ENCODE peak calls at places on chromosomes 1 and 21, in seven cellular contexts. V, P, M, S, Q, L and R are unnamed samples.

GRCh38 chr1:31414692-31415370 is 1.8 kb downstream of the SERINC2 start:
- DNase-seq in M (peak), P (no peak), Q (no peak), L (no peak), S (no peak), V (no peak), R (no peak)

GRCh38 chr1:2199042-2199810 is 4.7 kb upstream of the FAAP20 start:
- DNase-seq in S (peak), L (peak), V (peak), M (peak), Q (peak), P (peak), R (no peak)

GRCh38 chr1:153693466-153693865 is 15.0 kb downstream of the NPR1 start:
- DNase-seq in S (no peak), Q (no peak), P (no peak), L (no peak), V (no peak), M (no peak), R (no peak)

GRCh38 chr1:230855886-230856285 is 12.4 kb downstream of the C1orf198 start:
- DNase-seq in P (no peak), L (peak), Q (no peak), S (no peak), V (peak), M (peak), R (no peak)

GRCh38 chr1:39158330-39159086 is 46.0 kb upstream of the MACF1 start:
- DNase-seq in S (no peak), V (peak), M (no peak), L (peak), Q (peak), P (no peak), R (no peak)

GRCh38 chr1:224801761-224802490 is 127.5 kb upstream of the DNAH14 start:
- DNase-seq in S (no peak), L (no peak), P (no peak), Q (no peak), V (no peak), M (no peak), R (no peak)

GRCh38 chr1:39692152-39693064 is 1.2 kb upstream of the HPCAL4 start:
- DNase-seq in L (no peak), V (no peak), Q (no peak), S (no peak), P (no peak), M (peak), R (no peak)

GRCh38 chr1:46830665-46831322 is 31.9 kb downstream of the CYP4B1 start:
- DNase-seq in M (no peak), L (no peak), S (no peak), P (no peak), Q (no peak), V (no peak), R (no peak)

GRCh38 chr1:7422966-7423365 is 348.1 kb upstream of the VAMP3 start:
- DNase-seq in P (no peak), S (no peak), L (no peak), M (no peak), Q (no peak), V (no peak), R (no peak)

GRCh38 chr1:31027693-31028526 is 37.6 kb downstream of the PUM1 start:
- DNase-seq in S (no peak), V (no peak), Q (no peak), P (no peak), M (no peak), L (no peak), R (no peak)

GRCh38 chr1:39861003-39861402 is 22.3 kb downstream of the TRIT1 start:
- DNase-seq in V (no peak), L (no peak), P (no peak), Q (no peak), S (no peak), M (no peak), R (no peak)

GRCh38 chr1:62336638-62337534 is 17.7 kb upstream of the KANK4 start:
- DNase-seq in S (no peak), V (no peak), M (no peak), P (no peak), L (no peak), Q (no peak), R (no peak)

GRCh38 chr1:62333431-62333830 is 14.2 kb upstream of the KANK4 start:
- DNase-seq in V (no peak), S (no peak), M (no peak), L (no peak), Q (no peak), P (peak), R (no peak)

GRCh38 chr1:62337535-62337784 is 18.2 kb upstream of the KANK4 start:
- DNase-seq in Q (no peak), V (no peak), L (no peak), M (no peak), S (no peak), P (no peak), R (no peak)

GRCh38 chr1:62334434-62334833 is 15.2 kb upstream of the KANK4 start:
- DNase-seq in Q (no peak), M (no peak), P (no peak), V (no peak), L (no peak), S (no peak), R (no peak)

GRCh38 chr1:62335656-62336055 is 16.4 kb upstream of the KANK4 start:
- DNase-seq in P (no peak), M (no peak), Q (no peak), V (no peak), L (no peak), S (no peak), R (no peak)
- TF ChIP-seq CTCF in P (peak), M (no peak), Q (no peak), V (no peak), L (no peak), S (no peak), R (no peak)

GRCh38 chr1:160084771-160085321 is 3.5 kb downstream of the KCNJ9 start:
- DNase-seq in S (no peak), P (no peak), M (no peak), L (no peak), V (no peak), Q (no peak), R (no peak)
- H3K4me3 ChIP-seq in S (no peak), P (no peak), M (no peak), L (no peak), V (no peak), Q (no peak), R (no peak)

GRCh38 chr21:37546299-37546908 is 179.8 kb downstream of the DYRK1A start:
- DNase-seq in L (no peak), Q (no peak), P (no peak), M (no peak), S (no peak), V (no peak), R (no peak)
- TF ChIP-seq CTCF in L (no peak), Q (no peak), P (no peak), M (no peak), S (no peak), V (no peak), R (no peak)

GRCh38 chr1:229434005-229434640 is at the start of gene ACTA1:
- DNase-seq in S (peak), M (peak), P (no peak), L (no peak), Q (no peak), V (no peak), R (no peak)
- H3K4me3 ChIP-seq in S (peak), M (no peak), P (no peak), L (no peak), Q (peak), V (no peak), R (no peak)

GRCh38 chr1:48123647-48124046 is 98.9 kb upstream of the SLC5A9 start:
- DNase-seq in L (no peak), Q (no peak), M (no peak), S (no peak), P (no peak), V (no peak), R (no peak)
- TF ChIP-seq CTCF in L (no peak), Q (no peak), M (no peak), S (no peak), P (no peak), V (no peak), R (no peak)

GRCh38 chr1:228265167-228265566 is 57.3 kb downstream of the OBSCN start:
- DNase-seq in S (no peak), P (no peak), M (peak), L (peak), V (peak), Q (peak), R (no peak)
- H3K4me3 ChIP-seq in S (no peak), P (no peak), M (no peak), L (no peak), V (no peak), Q (no peak), R (no peak)

GRCh38 chr1:90616395-90616794 is 100.7 kb downstream of the BARHL2 start:
- DNase-seq in P (peak), S (no peak), L (no peak), Q (peak), M (no peak), V (peak), R (no peak)
- TF ChIP-seq CTCF in P (peak), S (no peak), L (peak), Q (no peak), M (no peak), V (peak), R (peak)

DNA sequence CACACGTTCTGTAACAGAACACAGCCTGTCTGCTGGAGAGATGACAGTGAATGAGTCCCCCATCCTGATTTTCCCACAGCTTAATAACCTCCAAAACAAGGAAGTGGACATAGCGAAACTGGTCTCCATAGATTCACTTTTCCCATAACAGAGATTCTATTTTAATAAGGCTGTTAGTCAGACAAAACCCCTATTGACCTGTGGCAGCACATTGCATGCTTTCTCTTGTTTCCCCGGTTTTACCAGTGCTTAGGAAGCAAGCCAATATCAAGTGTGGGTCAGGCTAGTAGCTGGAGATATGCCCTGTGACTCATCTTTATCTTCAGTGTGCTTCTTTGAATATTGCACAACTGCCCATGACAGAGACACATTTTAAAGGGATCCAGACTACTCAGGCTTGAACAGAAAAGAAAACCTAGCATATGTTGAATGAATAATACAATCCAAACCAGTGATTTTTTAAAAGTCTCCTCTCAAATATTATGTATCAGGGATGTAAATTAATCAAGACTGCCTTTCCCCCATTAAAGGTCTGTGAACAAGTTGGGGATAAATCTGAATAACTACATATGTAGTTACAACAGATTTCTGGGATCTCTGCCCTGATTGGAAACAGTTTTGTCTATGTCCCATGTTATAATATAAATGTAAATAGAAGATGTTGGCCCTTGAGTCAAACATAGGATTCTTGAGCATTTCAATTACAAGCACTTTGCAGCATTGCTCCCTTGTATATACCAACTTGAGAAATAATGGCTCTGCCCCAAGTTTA is 11.9 kb upstream of the CLDN8 start:
- DNase-seq in M (peak), Q (peak), V (peak), L (peak), P (peak), S (no peak), R (peak)
- H3K4me3 ChIP-seq in M (peak), Q (no peak), V (no peak), L (no peak), P (no peak), S (no peak), R (no peak)

GRCh38 chr1:106249810-106250209 is 806.7 kb upstream of the PRMT6 start:
- DNase-seq in Q (no peak), S (no peak), V (no peak), M (no peak), L (no peak), P (no peak), R (no peak)
- TF ChIP-seq CTCF in Q (no peak), S (no peak), V (no peak), M (no peak), L (no peak), P (no peak), R (no peak)

DNA sequence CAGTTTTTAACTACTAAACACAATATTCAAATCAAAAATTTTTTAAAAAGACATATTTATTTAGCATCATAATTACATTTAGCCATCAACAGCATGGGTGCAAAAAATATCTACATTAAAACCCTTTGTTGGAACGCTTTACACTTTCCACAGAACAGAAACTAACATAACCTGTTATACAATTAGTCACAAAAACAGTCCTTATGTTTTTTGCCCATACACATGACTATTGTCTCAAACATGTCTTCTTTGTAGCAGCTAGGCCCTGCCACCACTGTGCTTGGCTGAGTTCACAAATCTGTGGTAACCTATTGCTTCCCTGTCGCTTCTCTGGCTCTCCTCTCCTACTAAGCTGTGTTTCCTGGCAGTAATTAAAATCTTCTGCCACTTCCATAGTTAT is 1350.0 kb upstream of the ADGRL2 start:
- DNase-seq in Q (no peak), V (no peak), S (no peak), L (no peak), M (no peak), P (no peak), R (no peak)
- H3K4me3 ChIP-seq in Q (no peak), V (no peak), S (no peak), L (no peak), M (no peak), P (no peak), R (no peak)